ENCODE peak calls at places on chromosomes 5 and 9, in seven cellular contexts. One of them, this sample, is unnamed.

GRCh38 chr5:121199238-121199999 is 652.3 kb upstream of the FTMT start:
- DNase-seq in SK-N-SH: no peak
- DNase-seq in GM23338: no peak
- DNase-seq in breast epithelium: no peak
- DNase-seq in stomach: no peak
- DNase-seq in endothelial cell of umbilical vein: no peak
- DNase-seq in Panc1: no peak
- DNase-seq in this sample: no peak

GRCh38 chr9:71690058-71690691 is 78.1 kb downstream of the CEMIP2 start:
- DNase-seq in SK-N-SH: no peak
- DNase-seq in GM23338: no peak
- DNase-seq in breast epithelium: no peak
- DNase-seq in stomach: no peak
- DNase-seq in endothelial cell of umbilical vein: no peak
- DNase-seq in Panc1: no peak
- DNase-seq in this sample: no peak

GRCh38 chr5:75055727-75056144 is 3.4 kb upstream of the GCNT4 start:
- DNase-seq in SK-N-SH: no peak
- DNase-seq in GM23338: peak
- DNase-seq in breast epithelium: no peak
- DNase-seq in stomach: no peak
- DNase-seq in endothelial cell of umbilical vein: no peak
- DNase-seq in Panc1: no peak
- DNase-seq in this sample: no peak

GRCh38 chr9:101566904-101567724 is 27.7 kb downstream of the PPP3R2 start:
- DNase-seq in SK-N-SH: no peak
- DNase-seq in GM23338: peak
- DNase-seq in breast epithelium: no peak
- DNase-seq in stomach: no peak
- DNase-seq in endothelial cell of umbilical vein: peak
- DNase-seq in Panc1: no peak
- DNase-seq in this sample: no peak

GRCh38 chr5:139816566-139816965 is 21.0 kb downstream of the PSD2 start:
- DNase-seq in SK-N-SH: no peak
- DNase-seq in GM23338: no peak
- DNase-seq in breast epithelium: no peak
- DNase-seq in stomach: no peak
- DNase-seq in endothelial cell of umbilical vein: no peak
- DNase-seq in Panc1: no peak
- DNase-seq in this sample: no peak

GRCh38 chr9:38182321-38182720 is 113.3 kb upstream of the SHB start:
- DNase-seq in SK-N-SH: no peak
- DNase-seq in GM23338: no peak
- DNase-seq in breast epithelium: no peak
- DNase-seq in stomach: no peak
- DNase-seq in endothelial cell of umbilical vein: peak
- DNase-seq in Panc1: no peak
- DNase-seq in this sample: no peak

GRCh38 chr9:100267211-100267610 is 85.5 kb downstream of the TEX10 start:
- DNase-seq in SK-N-SH: no peak
- DNase-seq in GM23338: no peak
- DNase-seq in breast epithelium: no peak
- DNase-seq in stomach: no peak
- DNase-seq in endothelial cell of umbilical vein: no peak
- DNase-seq in Panc1: no peak
- DNase-seq in this sample: no peak

GRCh38 chr5:136374003-136374402 is 8.7 kb upstream of the TRPC7 start:
- DNase-seq in SK-N-SH: no peak
- DNase-seq in GM23338: peak
- DNase-seq in breast epithelium: no peak
- DNase-seq in stomach: no peak
- DNase-seq in endothelial cell of umbilical vein: peak
- DNase-seq in Panc1: no peak
- DNase-seq in this sample: no peak

GRCh38 chr9:19028835-19029451 is 4.1 kb downstream of the SAXO1 start:
- DNase-seq in SK-N-SH: peak
- DNase-seq in GM23338: peak
- DNase-seq in breast epithelium: no peak
- DNase-seq in stomach: peak
- DNase-seq in endothelial cell of umbilical vein: peak
- DNase-seq in Panc1: no peak
- DNase-seq in this sample: no peak

GRCh38 chr5:44646016-44646415 is 162.7 kb upstream of the MRPS30 start:
- DNase-seq in SK-N-SH: no peak
- DNase-seq in GM23338: no peak
- DNase-seq in breast epithelium: no peak
- DNase-seq in stomach: no peak
- DNase-seq in endothelial cell of umbilical vein: no peak
- DNase-seq in Panc1: no peak
- DNase-seq in this sample: no peak

GRCh38 chr5:171954721-171955120 is 51.7 kb downstream of the FBXW11 start:
- DNase-seq in SK-N-SH: no peak
- DNase-seq in GM23338: no peak
- DNase-seq in breast epithelium: no peak
- DNase-seq in stomach: no peak
- DNase-seq in endothelial cell of umbilical vein: peak
- DNase-seq in Panc1: peak
- DNase-seq in this sample: no peak

GRCh38 chr5:10467281-10468198 is 25.9 kb downstream of the ROPN1L start:
- DNase-seq in SK-N-SH: no peak
- DNase-seq in GM23338: peak
- DNase-seq in breast epithelium: no peak
- DNase-seq in stomach: no peak
- DNase-seq in endothelial cell of umbilical vein: peak
- DNase-seq in Panc1: no peak
- DNase-seq in this sample: no peak

GRCh38 chr9:94944623-94945022 is 218.1 kb downstream of the AOPEP start:
- DNase-seq in SK-N-SH: no peak
- DNase-seq in GM23338: no peak
- DNase-seq in breast epithelium: no peak
- DNase-seq in stomach: no peak
- DNase-seq in endothelial cell of umbilical vein: no peak
- DNase-seq in Panc1: no peak
- DNase-seq in this sample: no peak

GRCh38 chr9:131733601-131734061 is 6.2 kb downstream of the RAPGEF1 start:
- DNase-seq in SK-N-SH: peak
- DNase-seq in GM23338: peak
- DNase-seq in breast epithelium: no peak
- DNase-seq in stomach: peak
- DNase-seq in endothelial cell of umbilical vein: peak
- DNase-seq in Panc1: no peak
- DNase-seq in this sample: no peak

GRCh38 chr5:181164076-181164952 is 16.9 kb downstream of the OR2V2 start:
- DNase-seq in SK-N-SH: no peak
- DNase-seq in GM23338: peak
- DNase-seq in breast epithelium: no peak
- DNase-seq in stomach: no peak
- DNase-seq in endothelial cell of umbilical vein: no peak
- DNase-seq in Panc1: no peak
- DNase-seq in this sample: no peak

GRCh38 chr9:113623851-113624485 is 160.4 kb downstream of the RGS3 start:
- DNase-seq in SK-N-SH: no peak
- DNase-seq in GM23338: no peak
- DNase-seq in breast epithelium: no peak
- DNase-seq in stomach: no peak
- DNase-seq in endothelial cell of umbilical vein: no peak
- DNase-seq in Panc1: no peak
- DNase-seq in this sample: no peak

GRCh38 chr5:72070519-72070918 is 36.8 kb upstream of the MAP1B start:
- DNase-seq in SK-N-SH: no peak
- DNase-seq in GM23338: peak
- DNase-seq in breast epithelium: no peak
- DNase-seq in stomach: no peak
- DNase-seq in endothelial cell of umbilical vein: no peak
- DNase-seq in Panc1: no peak
- DNase-seq in this sample: no peak

GRCh38 chr5:57642698-57643097 is 160.1 kb upstream of the ACTBL2 start:
- DNase-seq in SK-N-SH: no peak
- DNase-seq in GM23338: no peak
- DNase-seq in breast epithelium: no peak
- DNase-seq in stomach: no peak
- DNase-seq in endothelial cell of umbilical vein: no peak
- DNase-seq in Panc1: no peak
- DNase-seq in this sample: no peak

GRCh38 chr5:55850839-55851674 is at the start of gene IL31RA:
- DNase-seq in SK-N-SH: no peak
- DNase-seq in GM23338: no peak
- DNase-seq in breast epithelium: no peak
- DNase-seq in stomach: no peak
- DNase-seq in endothelial cell of umbilical vein: peak
- DNase-seq in Panc1: peak
- DNase-seq in this sample: no peak

DNA sequence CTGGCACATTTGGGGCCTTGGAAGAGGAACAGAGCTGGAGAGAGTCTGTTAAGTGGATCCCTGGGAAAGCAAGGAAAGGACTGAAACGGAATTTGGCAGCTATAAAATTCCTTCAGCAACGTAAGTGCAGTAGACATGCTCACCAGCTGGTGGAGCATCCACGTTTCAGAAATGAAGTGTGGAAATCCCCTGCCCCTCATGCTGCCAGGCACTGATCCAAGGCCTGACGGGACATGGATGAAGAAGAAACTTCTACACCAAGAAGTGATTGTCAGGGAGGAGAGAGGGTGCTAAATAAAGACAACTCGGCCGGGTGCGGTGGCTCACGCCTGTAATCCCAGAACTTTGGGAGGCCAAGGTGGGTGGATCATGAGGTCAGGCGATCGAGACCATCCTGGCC is 209.3 kb downstream of the ROR2 start:
- DNase-seq in SK-N-SH: no peak
- DNase-seq in GM23338: peak
- DNase-seq in breast epithelium: no peak
- DNase-seq in stomach: no peak
- DNase-seq in endothelial cell of umbilical vein: no peak
- DNase-seq in Panc1: no peak
- DNase-seq in this sample: no peak
- TF ChIP-seq CTCF in SK-N-SH: no peak
- TF ChIP-seq CTCF in GM23338: no peak
- TF ChIP-seq CTCF in breast epithelium: no peak
- TF ChIP-seq CTCF in stomach: peak
- TF ChIP-seq CTCF in endothelial cell of umbilical vein: no peak
- TF ChIP-seq CTCF in Panc1: no peak
- TF ChIP-seq CTCF in this sample: peak

GRCh38 chr5:1127991-1128785 is 16.3 kb upstream of the SLC12A7 start:
- DNase-seq in SK-N-SH: no peak
- DNase-seq in GM23338: no peak
- DNase-seq in breast epithelium: peak
- DNase-seq in stomach: peak
- DNase-seq in endothelial cell of umbilical vein: no peak
- DNase-seq in Panc1: no peak
- DNase-seq in this sample: no peak

GRCh38 chr5:1129725-1130082 is 17.8 kb upstream of the SLC12A7 start:
- DNase-seq in SK-N-SH: no peak
- DNase-seq in GM23338: no peak
- DNase-seq in breast epithelium: no peak
- DNase-seq in stomach: peak
- DNase-seq in endothelial cell of umbilical vein: no peak
- DNase-seq in Panc1: no peak
- DNase-seq in this sample: no peak

GRCh38 chr5:1131191-1131621 is 19.3 kb upstream of the SLC12A7 start:
- DNase-seq in SK-N-SH: no peak
- DNase-seq in GM23338: no peak
- DNase-seq in breast epithelium: no peak
- DNase-seq in stomach: peak
- DNase-seq in endothelial cell of umbilical vein: no peak
- DNase-seq in Panc1: no peak
- DNase-seq in this sample: no peak

GRCh38 chr5:1130218-1130946 is 18.5 kb upstream of the SLC12A7 start:
- DNase-seq in SK-N-SH: no peak
- DNase-seq in GM23338: no peak
- DNase-seq in breast epithelium: peak
- DNase-seq in stomach: peak
- DNase-seq in endothelial cell of umbilical vein: no peak
- DNase-seq in Panc1: no peak
- DNase-seq in this sample: no peak

GRCh38 chr5:1128977-1129724 is 17.3 kb upstream of the SLC12A7 start:
- DNase-seq in SK-N-SH: no peak
- DNase-seq in GM23338: no peak
- DNase-seq in breast epithelium: no peak
- DNase-seq in stomach: no peak
- DNase-seq in endothelial cell of umbilical vein: no peak
- DNase-seq in Panc1: no peak
- DNase-seq in this sample: no peak
- TF ChIP-seq POLR2AphosphoS5 in SK-N-SH: no peak
- TF ChIP-seq POLR2AphosphoS5 in GM23338: no peak
- TF ChIP-seq POLR2AphosphoS5 in breast epithelium: no peak
- TF ChIP-seq POLR2AphosphoS5 in stomach: no peak
- TF ChIP-seq POLR2AphosphoS5 in endothelial cell of umbilical vein: no peak
- TF ChIP-seq POLR2AphosphoS5 in Panc1: no peak
- TF ChIP-seq POLR2AphosphoS5 in this sample: no peak

DNA sequence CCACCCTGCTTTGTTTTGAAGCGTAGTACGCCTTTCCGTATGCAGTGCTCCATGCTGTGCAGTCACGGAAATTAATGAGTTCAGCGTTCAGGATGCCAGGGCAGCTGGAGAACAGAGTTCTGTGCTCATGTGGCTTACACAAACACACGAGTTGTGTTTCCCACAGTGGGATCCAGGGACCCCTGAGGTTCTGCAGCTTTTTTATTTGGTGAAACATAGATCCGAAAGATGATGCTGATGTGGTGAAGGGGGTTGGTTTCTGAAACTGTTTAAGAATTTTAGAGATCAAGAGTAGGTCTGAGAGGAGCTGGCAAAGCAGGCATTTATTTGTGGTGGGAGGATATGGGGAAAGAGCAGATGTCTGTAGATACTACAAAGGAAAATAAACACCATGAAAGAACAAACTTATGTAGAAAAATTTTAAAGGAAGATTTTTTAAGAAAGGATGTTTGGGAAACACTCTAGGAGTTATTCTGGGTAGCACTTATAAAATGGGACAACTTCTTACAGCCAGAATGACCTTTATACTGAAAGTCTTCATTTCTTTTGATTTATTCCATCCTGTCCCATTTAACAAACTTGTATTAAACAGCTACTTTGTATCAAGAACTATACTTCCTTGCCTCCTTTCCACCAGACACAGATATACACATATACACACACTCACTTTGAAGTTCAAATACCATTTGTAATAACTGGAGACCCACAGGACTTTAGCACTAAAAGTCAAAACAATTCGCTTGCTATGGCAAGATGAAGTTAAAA is 52.8 kb downstream of the ITGA1 start:
- DNase-seq in SK-N-SH: peak
- DNase-seq in GM23338: no peak
- DNase-seq in breast epithelium: no peak
- DNase-seq in stomach: no peak
- DNase-seq in endothelial cell of umbilical vein: peak
- DNase-seq in Panc1: no peak
- DNase-seq in this sample: no peak
- TF ChIP-seq CTCF in SK-N-SH: no peak
- TF ChIP-seq CTCF in GM23338: no peak
- TF ChIP-seq CTCF in breast epithelium: no peak
- TF ChIP-seq CTCF in stomach: no peak
- TF ChIP-seq CTCF in endothelial cell of umbilical vein: no peak
- TF ChIP-seq CTCF in Panc1: no peak
- TF ChIP-seq CTCF in this sample: no peak

DNA sequence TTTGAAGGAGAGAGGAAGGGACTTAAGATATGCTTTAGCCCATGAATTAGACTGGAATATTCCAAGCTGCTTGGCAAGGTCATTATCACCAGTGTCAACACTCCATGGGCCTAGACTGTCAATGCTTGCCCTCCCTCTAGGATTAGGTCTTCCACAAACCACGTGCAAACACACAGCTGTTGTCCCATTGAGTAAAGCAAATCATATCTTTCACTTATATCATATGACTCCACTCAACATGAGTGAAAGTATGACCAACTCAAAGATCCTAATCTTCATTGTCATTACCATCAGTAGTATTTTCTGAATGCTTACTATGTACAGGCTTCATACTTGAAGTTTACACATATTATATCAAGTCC is 57.0 kb upstream of the GRAMD2B start:
- DNase-seq in SK-N-SH: no peak
- DNase-seq in GM23338: no peak
- DNase-seq in breast epithelium: no peak
- DNase-seq in stomach: no peak
- DNase-seq in endothelial cell of umbilical vein: no peak
- DNase-seq in Panc1: no peak
- DNase-seq in this sample: no peak
- TF ChIP-seq POLR2AphosphoS5 in SK-N-SH: no peak
- TF ChIP-seq POLR2AphosphoS5 in GM23338: no peak
- TF ChIP-seq POLR2AphosphoS5 in breast epithelium: no peak
- TF ChIP-seq POLR2AphosphoS5 in stomach: no peak
- TF ChIP-seq POLR2AphosphoS5 in endothelial cell of umbilical vein: no peak
- TF ChIP-seq POLR2AphosphoS5 in Panc1: no peak
- TF ChIP-seq POLR2AphosphoS5 in this sample: no peak